ENCODE peak calls at places on chromosome 11, in six cellular contexts. One of them, this sample, is unnamed.

GRCh38 chr11:199782-200181 is 6.9 kb downstream of the SCGB1C1 start:
- DNase-seq in right lobe of liver: no peak
- DNase-seq in heart left ventricle: peak; percentile 7
- DNase-seq in uterus: no peak
- DNase-seq in breast epithelium: peak; percentile 15
- DNase-seq in HepG2: no peak
- DNase-seq in this sample: no peak

GRCh38 chr11:94521684-94522083 is 9.4 kb downstream of the C11orf97 start:
- DNase-seq in right lobe of liver: no peak
- DNase-seq in heart left ventricle: no peak
- DNase-seq in uterus: no peak
- DNase-seq in breast epithelium: no peak
- DNase-seq in HepG2: peak; percentile 16
- DNase-seq in this sample: no peak

GRCh38 chr11:132137289-132137980 is 767.0 kb downstream of the NTM start:
- DNase-seq in right lobe of liver: no peak
- DNase-seq in heart left ventricle: no peak
- DNase-seq in uterus: no peak
- DNase-seq in breast epithelium: no peak
- DNase-seq in HepG2: no peak
- DNase-seq in this sample: no peak

GRCh38 chr11:67118059-67118766 is 850 bp upstream of the KDM2A start:
- DNase-seq in right lobe of liver: peak; percentile 63
- DNase-seq in heart left ventricle: peak; percentile 51
- DNase-seq in uterus: peak; percentile 51
- DNase-seq in breast epithelium: peak; percentile 48
- DNase-seq in HepG2: no peak
- DNase-seq in this sample: peak; percentile 54

GRCh38 chr11:80584661-80585060 is 1143.8 kb upstream of the TENM4 start:
- DNase-seq in right lobe of liver: no peak
- DNase-seq in heart left ventricle: no peak
- DNase-seq in uterus: no peak
- DNase-seq in breast epithelium: no peak
- DNase-seq in HepG2: no peak
- DNase-seq in this sample: no peak

GRCh38 chr11:2741006-2741376 is 41.2 kb upstream of the KCNQ1OT1 start:
- DNase-seq in right lobe of liver: no peak
- DNase-seq in heart left ventricle: no peak
- DNase-seq in uterus: peak; percentile 19
- DNase-seq in breast epithelium: no peak
- DNase-seq in HepG2: no peak
- DNase-seq in this sample: peak; percentile 18

GRCh38 chr11:134521452-134522289 is 109.6 kb upstream of the B3GAT1 start:
- DNase-seq in right lobe of liver: no peak
- DNase-seq in heart left ventricle: no peak
- DNase-seq in uterus: no peak
- DNase-seq in breast epithelium: no peak
- DNase-seq in HepG2: no peak
- DNase-seq in this sample: no peak

GRCh38 chr11:46557684-46558151 is 36.1 kb downstream of the AMBRA1 start:
- DNase-seq in right lobe of liver: peak; percentile 41
- DNase-seq in heart left ventricle: no peak
- DNase-seq in uterus: no peak
- DNase-seq in breast epithelium: no peak
- DNase-seq in HepG2: peak; percentile 73
- DNase-seq in this sample: no peak

GRCh38 chr11:78228467-78228866 is 39.7 kb downstream of the USP35 start:
- DNase-seq in right lobe of liver: no peak
- DNase-seq in heart left ventricle: peak; percentile 32
- DNase-seq in uterus: no peak
- DNase-seq in breast epithelium: no peak
- DNase-seq in HepG2: peak; percentile 65
- DNase-seq in this sample: no peak

GRCh38 chr11:102546427-102546826 is 15.9 kb upstream of the MMP7 start:
- DNase-seq in right lobe of liver: no peak
- DNase-seq in heart left ventricle: no peak
- DNase-seq in uterus: no peak
- DNase-seq in breast epithelium: no peak
- DNase-seq in HepG2: no peak
- DNase-seq in this sample: no peak

GRCh38 chr11:117931971-117932370 is 2.8 kb upstream of the TMPRSS13 start:
- DNase-seq in right lobe of liver: no peak
- DNase-seq in heart left ventricle: no peak
- DNase-seq in uterus: no peak
- DNase-seq in breast epithelium: no peak
- DNase-seq in HepG2: no peak
- DNase-seq in this sample: no peak

GRCh38 chr11:83249972-83250593 is 36.1 kb downstream of the CCDC90B start:
- DNase-seq in right lobe of liver: no peak
- DNase-seq in heart left ventricle: no peak
- DNase-seq in uterus: no peak
- DNase-seq in breast epithelium: no peak
- DNase-seq in HepG2: peak; percentile 24
- DNase-seq in this sample: no peak

GRCh38 chr11:102407901-102408300 is 44.7 kb downstream of the TMEM123 start:
- DNase-seq in right lobe of liver: no peak
- DNase-seq in heart left ventricle: no peak
- DNase-seq in uterus: no peak
- DNase-seq in breast epithelium: no peak
- DNase-seq in HepG2: no peak
- DNase-seq in this sample: no peak

GRCh38 chr11:16979708-16980622 is 34.2 kb downstream of the PLEKHA7 start:
- DNase-seq in right lobe of liver: no peak
- DNase-seq in heart left ventricle: no peak
- DNase-seq in uterus: no peak
- DNase-seq in breast epithelium: no peak
- DNase-seq in HepG2: no peak
- DNase-seq in this sample: no peak

GRCh38 chr11:2387266-2387982 is 10.3 kb downstream of the CD81 start:
- DNase-seq in right lobe of liver: no peak
- DNase-seq in heart left ventricle: no peak
- DNase-seq in uterus: no peak
- DNase-seq in breast epithelium: no peak
- DNase-seq in HepG2: no peak
- DNase-seq in this sample: no peak

GRCh38 chr11:46597609-46598219 is 3.9 kb upstream of the AMBRA1 start:
- DNase-seq in right lobe of liver: no peak
- DNase-seq in heart left ventricle: no peak
- DNase-seq in uterus: no peak
- DNase-seq in breast epithelium: no peak
- DNase-seq in HepG2: no peak
- DNase-seq in this sample: no peak

GRCh38 chr11:44938066-44938691 is 12.5 kb downstream of the TP53I11 start:
- DNase-seq in right lobe of liver: no peak
- DNase-seq in heart left ventricle: no peak
- DNase-seq in uterus: no peak
- DNase-seq in breast epithelium: no peak
- DNase-seq in HepG2: no peak
- DNase-seq in this sample: no peak
- H3K36me3 ChIP-seq in right lobe of liver: no peaks in the 10 kb centered on the region
- H3K36me3 ChIP-seq in heart left ventricle: peaks cover 21% of the 10 kb centered on the region
- H3K36me3 ChIP-seq in uterus: no peaks in the 10 kb centered on the region
- H3K36me3 ChIP-seq in breast epithelium: no peaks in the 10 kb centered on the region
- H3K36me3 ChIP-seq in HepG2: no peaks in the 10 kb centered on the region
- H3K36me3 ChIP-seq in this sample: no peaks in the 10 kb centered on the region

GRCh38 chr11:125351868-125352250 is 144.2 kb downstream of the FEZ1 start:
- DNase-seq in right lobe of liver: no peak
- DNase-seq in heart left ventricle: no peak
- DNase-seq in uterus: no peak
- DNase-seq in breast epithelium: no peak
- DNase-seq in HepG2: no peak
- DNase-seq in this sample: no peak

GRCh38 chr11:125350206-125351044 is 145.6 kb downstream of the FEZ1 start:
- DNase-seq in right lobe of liver: no peak
- DNase-seq in heart left ventricle: no peak
- DNase-seq in uterus: no peak
- DNase-seq in breast epithelium: no peak
- DNase-seq in HepG2: no peak
- DNase-seq in this sample: no peak

GRCh38 chr11:125348141-125348651 is 147.9 kb downstream of the FEZ1 start:
- DNase-seq in right lobe of liver: no peak
- DNase-seq in heart left ventricle: no peak
- DNase-seq in uterus: no peak
- DNase-seq in breast epithelium: no peak
- DNase-seq in HepG2: no peak
- DNase-seq in this sample: no peak

GRCh38 chr11:125348704-125349635 is 147.1 kb downstream of the FEZ1 start:
- DNase-seq in right lobe of liver: peak; percentile 62
- DNase-seq in heart left ventricle: peak; percentile 31
- DNase-seq in uterus: peak; percentile 73
- DNase-seq in breast epithelium: no peak
- DNase-seq in HepG2: peak; percentile 23
- DNase-seq in this sample: peak; percentile 48

DNA sequence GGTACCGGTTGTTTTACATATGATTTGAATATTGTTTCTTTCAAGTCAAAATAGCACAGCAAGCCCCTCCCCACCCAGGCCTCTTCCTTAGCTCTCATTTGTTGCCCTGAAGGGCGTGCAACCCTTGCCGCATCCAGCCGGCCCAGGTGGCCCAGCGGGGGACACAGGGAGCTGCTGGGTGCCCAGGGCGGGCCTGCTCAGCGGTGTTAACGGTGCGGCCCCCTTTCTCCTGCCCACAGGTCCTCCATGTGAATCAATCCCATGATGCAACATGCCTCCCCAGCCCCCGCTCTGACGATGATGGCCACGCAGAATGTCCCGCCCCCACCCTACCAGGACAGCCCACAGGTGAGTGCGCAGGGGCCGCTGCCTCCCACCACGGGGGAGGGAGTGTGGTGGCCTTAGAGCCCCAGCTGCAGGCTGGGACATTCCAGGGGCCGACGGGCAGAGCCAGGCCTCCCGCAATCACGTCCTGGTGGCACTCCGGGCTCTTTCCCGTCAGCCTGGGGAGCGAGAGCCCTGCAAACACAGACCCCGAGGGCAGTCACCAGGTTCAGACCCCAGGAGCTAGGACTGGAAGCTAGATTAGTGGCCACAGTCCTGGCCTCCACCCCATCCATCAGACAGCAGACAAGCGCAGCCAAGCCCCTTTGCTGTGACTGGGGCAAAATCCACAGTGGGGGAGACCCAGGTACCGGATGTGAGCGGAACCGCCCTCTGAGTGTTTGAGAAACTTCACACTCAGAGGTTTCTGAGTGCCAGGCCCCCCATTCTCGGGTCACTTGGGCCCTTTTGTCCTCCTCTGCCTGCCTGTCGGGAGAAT is 144.8 kb downstream of the FEZ1 start:
- DNase-seq in right lobe of liver: no peak
- DNase-seq in heart left ventricle: no peak
- DNase-seq in uterus: no peak
- DNase-seq in breast epithelium: no peak
- DNase-seq in HepG2: no peak
- DNase-seq in this sample: no peak
- TF ChIP-seq POLR2A in right lobe of liver: no peak
- TF ChIP-seq POLR2A in heart left ventricle: no peak
- TF ChIP-seq POLR2A in uterus: no peak
- TF ChIP-seq POLR2A in breast epithelium: no peak
- TF ChIP-seq POLR2A in HepG2: no peak
- TF ChIP-seq POLR2A in this sample: no peak

GRCh38 chr11:73374130-73374529 is 2.1 kb upstream of the RELT start:
- DNase-seq in right lobe of liver: no peak
- DNase-seq in heart left ventricle: no peak
- DNase-seq in uterus: no peak
- DNase-seq in breast epithelium: no peak
- DNase-seq in HepG2: no peak
- DNase-seq in this sample: no peak

GRCh38 chr11:73376168-73376802 is at the start of gene RELT:
- DNase-seq in right lobe of liver: peak; percentile 93
- DNase-seq in heart left ventricle: peak; percentile 89
- DNase-seq in uterus: peak; percentile 91
- DNase-seq in breast epithelium: peak; percentile 73
- DNase-seq in HepG2: peak; percentile 73
- DNase-seq in this sample: peak; percentile 93

GRCh38 chr11:73376803-73377629 is 817 bp downstream of the RELT start:
- DNase-seq in right lobe of liver: peak; percentile 63
- DNase-seq in heart left ventricle: no peak
- DNase-seq in uterus: peak; percentile 58
- DNase-seq in breast epithelium: peak; percentile 55
- DNase-seq in HepG2: peak; percentile 54
- DNase-seq in this sample: peak; percentile 52

GRCh38 chr11:73372371-73372993 is 3.7 kb upstream of the RELT start:
- DNase-seq in right lobe of liver: no peak
- DNase-seq in heart left ventricle: peak; percentile 42
- DNase-seq in uterus: no peak
- DNase-seq in breast epithelium: no peak
- DNase-seq in HepG2: peak; percentile 25
- DNase-seq in this sample: no peak

GRCh38 chr11:73375830-73376167 is 400 bp upstream of the RELT start:
- DNase-seq in right lobe of liver: no peak
- DNase-seq in heart left ventricle: no peak
- DNase-seq in uterus: no peak
- DNase-seq in breast epithelium: no peak
- DNase-seq in HepG2: no peak
- DNase-seq in this sample: no peak
- H3K27ac ChIP-seq in right lobe of liver: peak overlapping the region; percentile 89
- H3K27ac ChIP-seq in heart left ventricle: no peak overlapping the region
- H3K27ac ChIP-seq in uterus: peak overlapping the region; percentile 73
- H3K27ac ChIP-seq in breast epithelium: peak overlapping the region; percentile 86
- H3K27ac ChIP-seq in HepG2: no peak overlapping the region
- H3K27ac ChIP-seq in this sample: peak overlapping the region; percentile 17

GRCh38 chr11:1353383-1354124 is 36.2 kb upstream of the BRSK2 start:
- DNase-seq in right lobe of liver: no peak
- DNase-seq in heart left ventricle: no peak
- DNase-seq in uterus: no peak
- DNase-seq in breast epithelium: no peak
- DNase-seq in HepG2: no peak
- DNase-seq in this sample: no peak

GRCh38 chr11:1356478-1356960 is 33.2 kb upstream of the BRSK2 start:
- DNase-seq in right lobe of liver: no peak
- DNase-seq in heart left ventricle: no peak
- DNase-seq in uterus: no peak
- DNase-seq in breast epithelium: no peak
- DNase-seq in HepG2: no peak
- DNase-seq in this sample: no peak

GRCh38 chr11:1354125-1354938 is 35.4 kb upstream of the BRSK2 start:
- DNase-seq in right lobe of liver: no peak
- DNase-seq in heart left ventricle: no peak
- DNase-seq in uterus: no peak
- DNase-seq in breast epithelium: no peak
- DNase-seq in HepG2: no peak
- DNase-seq in this sample: no peak

GRCh38 chr11:1358286-1358685 is 31.4 kb upstream of the BRSK2 start:
- DNase-seq in right lobe of liver: no peak
- DNase-seq in heart left ventricle: peak; percentile 53
- DNase-seq in uterus: no peak
- DNase-seq in breast epithelium: no peak
- DNase-seq in HepG2: no peak
- DNase-seq in this sample: no peak

GRCh38 chr11:1356007-1356435 is 33.7 kb upstream of the BRSK2 start:
- DNase-seq in right lobe of liver: no peak
- DNase-seq in heart left ventricle: no peak
- DNase-seq in uterus: no peak
- DNase-seq in breast epithelium: no peak
- DNase-seq in HepG2: no peak
- DNase-seq in this sample: no peak
- H3K36me3 ChIP-seq in right lobe of liver: no peaks in the 10 kb centered on the region
- H3K36me3 ChIP-seq in heart left ventricle: no peaks in the 10 kb centered on the region
- H3K36me3 ChIP-seq in uterus: no peaks in the 10 kb centered on the region
- H3K36me3 ChIP-seq in breast epithelium: no peaks in the 10 kb centered on the region
- H3K36me3 ChIP-seq in HepG2: no peaks in the 10 kb centered on the region
- H3K36me3 ChIP-seq in this sample: no peaks in the 10 kb centered on the region

GRCh38 chr11:12673924-12674570 is at the start of gene TEAD1:
- DNase-seq in right lobe of liver: peak; percentile 98
- DNase-seq in heart left ventricle: peak; percentile 97
- DNase-seq in uterus: peak; percentile 99
- DNase-seq in breast epithelium: peak; percentile 94
- DNase-seq in HepG2: peak; percentile 84
- DNase-seq in this sample: peak; percentile 98
- TF ChIP-seq POLR2A in right lobe of liver: peak; percentile 85
- TF ChIP-seq POLR2A in heart left ventricle: peak; percentile 77
- TF ChIP-seq POLR2A in uterus: peak; percentile 68
- TF ChIP-seq POLR2A in breast epithelium: peak; percentile 73
- TF ChIP-seq POLR2A in HepG2: no peak
- TF ChIP-seq POLR2A in this sample: peak; percentile 94